ENCODE peak calls at places on chromosomes 11 and 22, in four cellular contexts. T is AG10803, G is mucosa of gallbladder, P is AG09309. R is an unnamed sample.

GRCh38 chr11:116232364-116232801 is 540.4 kb downstream of the BUD13 start:
- DNase-seq in T (no peak), G (no peak), P (no peak), R (peak)

GRCh38 chr11:60334005-60334620 is 7.1 kb downstream of the MS4A6E start:
- DNase-seq in T (peak), G (peak), P (no peak), R (peak)

GRCh38 chr22:37383342-37383741 is 43.9 kb downstream of the ELFN2 start:
- DNase-seq in T (no peak), G (no peak), P (no peak), R (no peak)

GRCh38 chr11:131228378-131228777 is 142.0 kb upstream of the NTM start:
- DNase-seq in T (no peak), G (no peak), P (no peak), R (no peak)

GRCh38 chr22:33853200-33854097 is 66.8 kb downstream of the LARGE1 start:
- DNase-seq in T (peak), G (peak), P (peak), R (peak)

GRCh38 chr11:17405232-17406005 is 17.0 kb upstream of the KCNJ11 start:
- DNase-seq in T (peak), G (peak), P (no peak), R (peak)

GRCh38 chr11:107563702-107564101 is 1.8 kb downstream of the ALKBH8 start:
- DNase-seq in T (peak), G (peak), P (no peak), R (peak)

GRCh38 chr11:93468286-93468685 is 74.9 kb downstream of the SMCO4 start:
- DNase-seq in T (no peak), G (no peak), P (no peak), R (no peak)

GRCh38 chr22:37968452-37969251 is 15.2 kb downstream of the POLR2F start:
- DNase-seq in T (no peak), G (no peak), P (no peak), R (no peak)

R was measured in transverse colon.